ENCODE peak calls at places on chromosome 14, in four cellular contexts. One of them, this sample, is unnamed.

GRCh38 chr14:56555921-56556570 is 23.6 kb upstream of the TMEM260 start:
- DNase-seq in lower lobe of right lung: no peak
- DNase-seq in brain microvascular endothelial cell: no peak
- DNase-seq in CD8-positive, alpha-beta T cell: no peak
- DNase-seq in this sample: peak; percentile 47

GRCh38 chr14:88554458-88555286 is at the start of gene PTPN21:
- DNase-seq in brain microvascular endothelial cell: peak; percentile 42
- DNase-seq in lower lobe of right lung: peak; percentile 83
- DNase-seq in CD8-positive, alpha-beta T cell: no peak
- DNase-seq in this sample: no peak

GRCh38 chr14:106846218-106846617 is 1319.8 kb downstream of the TMEM121 start:
- DNase-seq in CD8-positive, alpha-beta T cell: no peak
- DNase-seq in lower lobe of right lung: no peak
- DNase-seq in brain microvascular endothelial cell: no peak
- DNase-seq in this sample: no peak

GRCh38 chr14:71372411-71372838 is 465.2 kb downstream of the PCNX1 start:
- DNase-seq in lower lobe of right lung: no peak
- DNase-seq in CD8-positive, alpha-beta T cell: no peak
- DNase-seq in brain microvascular endothelial cell: no peak
- DNase-seq in this sample: no peak

GRCh38 chr14:39229222-39229543 is 4.5 kb upstream of the MIA2 start:
- DNase-seq in CD8-positive, alpha-beta T cell: peak; percentile 67
- DNase-seq in brain microvascular endothelial cell: no peak
- DNase-seq in lower lobe of right lung: no peak
- DNase-seq in this sample: no peak

GRCh38 chr14:32076278-32077080 is 625 bp upstream of the ARHGAP5 start:
- DNase-seq in CD8-positive, alpha-beta T cell: peak; percentile 85
- DNase-seq in lower lobe of right lung: peak; percentile 97
- DNase-seq in brain microvascular endothelial cell: peak; percentile 93
- DNase-seq in this sample: peak; percentile 97

GRCh38 chr14:68544150-68544892 is 248.5 kb downstream of the ZFP36L1 start:
- DNase-seq in lower lobe of right lung: no peak
- DNase-seq in CD8-positive, alpha-beta T cell: no peak
- DNase-seq in brain microvascular endothelial cell: peak; percentile 99
- DNase-seq in this sample: peak; percentile 52

GRCh38 chr14:102415671-102416070 is 52.9 kb downstream of the TECPR2 start:
- DNase-seq in brain microvascular endothelial cell: no peak
- DNase-seq in CD8-positive, alpha-beta T cell: no peak
- DNase-seq in lower lobe of right lung: no peak
- DNase-seq in this sample: peak; percentile 94

GRCh38 chr14:55277972-55278740 is 6.9 kb downstream of the FBXO34 start:
- DNase-seq in CD8-positive, alpha-beta T cell: no peak
- DNase-seq in brain microvascular endothelial cell: no peak
- DNase-seq in lower lobe of right lung: no peak
- DNase-seq in this sample: no peak

GRCh38 chr14:96146131-96146771 is 58.4 kb upstream of the BDKRB2 start:
- DNase-seq in brain microvascular endothelial cell: peak; percentile 49
- DNase-seq in CD8-positive, alpha-beta T cell: no peak
- DNase-seq in lower lobe of right lung: no peak
- DNase-seq in this sample: peak; percentile 95

GRCh38 chr14:49999826-50000214 is 106.9 kb downstream of the ARF6 start:
- DNase-seq in CD8-positive, alpha-beta T cell: no peak
- DNase-seq in lower lobe of right lung: no peak
- DNase-seq in brain microvascular endothelial cell: no peak
- DNase-seq in this sample: no peak

GRCh38 chr14:69052181-69052601 is 73.1 kb upstream of the ACTN1 start:
- DNase-seq in lower lobe of right lung: no peak
- DNase-seq in brain microvascular endothelial cell: no peak
- DNase-seq in CD8-positive, alpha-beta T cell: no peak
- DNase-seq in this sample: no peak

GRCh38 chr14:99342204-99342603 is 70.2 kb upstream of the BCL11B start:
- DNase-seq in brain microvascular endothelial cell: no peak
- DNase-seq in CD8-positive, alpha-beta T cell: no peak
- DNase-seq in lower lobe of right lung: no peak
- DNase-seq in this sample: no peak

GRCh38 chr14:70808023-70808401 is 1.3 kb downstream of the MAP3K9 start:
- DNase-seq in brain microvascular endothelial cell: no peak
- DNase-seq in lower lobe of right lung: peak; percentile 61
- DNase-seq in CD8-positive, alpha-beta T cell: peak; percentile 67
- DNase-seq in this sample: no peak

GRCh38 chr14:23421594-23421993 is 13.5 kb upstream of the MYH6 start:
- DNase-seq in brain microvascular endothelial cell: no peak
- DNase-seq in CD8-positive, alpha-beta T cell: no peak
- DNase-seq in lower lobe of right lung: no peak
- DNase-seq in this sample: no peak

GRCh38 chr14:98984719-98985041 is 287.3 kb downstream of the BCL11B start:
- DNase-seq in brain microvascular endothelial cell: no peak
- DNase-seq in lower lobe of right lung: no peak
- DNase-seq in CD8-positive, alpha-beta T cell: peak; percentile 84
- DNase-seq in this sample: no peak

GRCh38 chr14:23113346-23114119 is 5.5 kb downstream of the CEBPE start:
- DNase-seq in CD8-positive, alpha-beta T cell: no peak
- DNase-seq in lower lobe of right lung: no peak
- DNase-seq in brain microvascular endothelial cell: no peak
- DNase-seq in this sample: no peak

GRCh38 chr14:63134801-63135200 is 69.4 kb upstream of the RHOJ start:
- DNase-seq in brain microvascular endothelial cell: peak; percentile 7
- DNase-seq in lower lobe of right lung: no peak
- DNase-seq in CD8-positive, alpha-beta T cell: no peak
- DNase-seq in this sample: no peak

GRCh38 chr14:63345826-63346225 is 27.1 kb upstream of the GPHB5 start:
- DNase-seq in brain microvascular endothelial cell: no peak
- DNase-seq in lower lobe of right lung: no peak
- DNase-seq in CD8-positive, alpha-beta T cell: no peak
- DNase-seq in this sample: no peak

GRCh38 chr14:85087201-85087600 is 442.7 kb upstream of the FLRT2 start:
- DNase-seq in brain microvascular endothelial cell: no peak
- DNase-seq in lower lobe of right lung: no peak
- DNase-seq in CD8-positive, alpha-beta T cell: no peak
- DNase-seq in this sample: no peak

GRCh38 chr14:76408877-76409276 is 32.9 kb downstream of the ESRRB start:
- DNase-seq in brain microvascular endothelial cell: no peak
- DNase-seq in CD8-positive, alpha-beta T cell: no peak
- DNase-seq in lower lobe of right lung: no peak
- DNase-seq in this sample: no peak

GRCh38 chr14:86243158-86243557 is 713.2 kb downstream of the FLRT2 start:
- DNase-seq in brain microvascular endothelial cell: no peak
- DNase-seq in CD8-positive, alpha-beta T cell: no peak
- DNase-seq in lower lobe of right lung: no peak
- DNase-seq in this sample: no peak

GRCh38 chr14:89621009-89621421 is 204.0 kb upstream of the FOXN3 start:
- DNase-seq in lower lobe of right lung: no peak
- DNase-seq in brain microvascular endothelial cell: no peak
- DNase-seq in CD8-positive, alpha-beta T cell: peak; percentile 65
- DNase-seq in this sample: no peak

GRCh38 chr14:69072584-69072983 is 80.3 kb downstream of the DCAF5 start:
- DNase-seq in lower lobe of right lung: no peak
- DNase-seq in brain microvascular endothelial cell: no peak
- DNase-seq in CD8-positive, alpha-beta T cell: no peak
- DNase-seq in this sample: no peak

GRCh38 chr14:40417777-40418401 is 985.7 kb upstream of the FBXO33 start:
- DNase-seq in lower lobe of right lung: no peak
- DNase-seq in CD8-positive, alpha-beta T cell: no peak
- DNase-seq in brain microvascular endothelial cell: no peak
- DNase-seq in this sample: peak; percentile 66

GRCh38 chr14:41604793-41605534 is 1.7 kb upstream of the LRFN5 start:
- DNase-seq in CD8-positive, alpha-beta T cell: no peak
- DNase-seq in brain microvascular endothelial cell: no peak
- DNase-seq in lower lobe of right lung: no peak
- DNase-seq in this sample: no peak

GRCh38 chr14:100027771-100028490 is 37.3 kb upstream of the EVL start:
- DNase-seq in lower lobe of right lung: no peak
- DNase-seq in CD8-positive, alpha-beta T cell: no peak
- DNase-seq in brain microvascular endothelial cell: peak; percentile 68
- DNase-seq in this sample: no peak

GRCh38 chr14:104656014-104656714 is 33.3 kb upstream of the INF2 start:
- DNase-seq in CD8-positive, alpha-beta T cell: no peak
- DNase-seq in brain microvascular endothelial cell: no peak
- DNase-seq in lower lobe of right lung: no peak
- DNase-seq in this sample: no peak

GRCh38 chr14:103385994-103386491 is 828 bp downstream of the MARK3 start:
- DNase-seq in brain microvascular endothelial cell: no peak
- DNase-seq in CD8-positive, alpha-beta T cell: peak; percentile 58
- DNase-seq in lower lobe of right lung: peak; percentile 55
- DNase-seq in this sample: no peak

GRCh38 chr14:101035466-101036225 is 132.1 kb upstream of the RTL1 start:
- DNase-seq in CD8-positive, alpha-beta T cell: no peak
- DNase-seq in lower lobe of right lung: no peak
- DNase-seq in brain microvascular endothelial cell: no peak
- DNase-seq in this sample: no peak

GRCh38 chr14:81464253-81465001 is 64.3 kb upstream of the STON2 start:
- DNase-seq in brain microvascular endothelial cell: peak; percentile 65
- DNase-seq in CD8-positive, alpha-beta T cell: peak; percentile 68
- DNase-seq in lower lobe of right lung: no peak
- DNase-seq in this sample: peak; percentile 84

GRCh38 chr14:50308363-50308762 is 3.7 kb downstream of the L2HGDH start:
- DNase-seq in brain microvascular endothelial cell: no peak
- DNase-seq in lower lobe of right lung: no peak
- DNase-seq in CD8-positive, alpha-beta T cell: no peak
- DNase-seq in this sample: no peak